ENCODE peak calls at places on chromosomes 1 and 21, in six cellular contexts. L is T-helper 1 cell; C is SW480; V is fibroblast of the aortic adventitia; U is HCEC 1CT; X is CD8-positive, alpha-beta memory T cell. J is an unnamed sample.

GRCh38 chr1:39124282-39124681 is 80.2 kb upstream of the MACF1 start:
- DNase-seq in X (no peak), L (no peak), V (no peak), C (no peak), U (no peak), J (no peak)

GRCh38 chr1:87515781-87516180 is 187.1 kb downstream of the LMO4 start:
- DNase-seq in C (no peak), X (no peak), L (no peak), U (no peak), V (peak), J (no peak)

GRCh38 chr1:145805057-145805456 is 18.8 kb downstream of the RNF115 start:
- DNase-seq in V (no peak), C (no peak), X (no peak), U (peak), L (no peak), J (no peak)

GRCh38 chr1:53735261-53735660 is 3.7 kb downstream of the GLIS1 start:
- DNase-seq in C (no peak), X (no peak), U (no peak), L (no peak), V (no peak), J (no peak)

GRCh38 chr21:33984021-33984481 is 68.4 kb upstream of the ATP5PO start:
- DNase-seq in C (no peak), V (no peak), U (no peak), X (no peak), L (no peak), J (no peak)

GRCh38 chr1:152884966-152885624 is 7.0 kb downstream of the SMCP start:
- DNase-seq in U (no peak), L (no peak), X (no peak), V (peak), C (no peak), J (no peak)

GRCh38 chr21:46191686-46192575 is 7.7 kb upstream of the SPATC1L start:
- DNase-seq in U (no peak), L (no peak), X (no peak), V (no peak), C (no peak), J (no peak)

GRCh38 chr1:47207811-47208373 is 18.1 kb upstream of the PDZK1IP1 start:
- DNase-seq in L (no peak), V (no peak), C (no peak), X (no peak), U (no peak), J (no peak)

GRCh38 chr1:205042911-205043806 is at the start of gene CNTN2:
- DNase-seq in X (no peak), U (no peak), L (no peak), C (no peak), V (no peak), J (no peak)

GRCh38 chr1:151540021-151540981 is at the start of gene TUFT1:
- DNase-seq in L (peak), C (peak), X (peak), V (peak), U (peak), J (peak)

GRCh38 chr1:10979483-10979920 is 33.0 kb upstream of the TARDBP start:
- DNase-seq in V (peak), X (no peak), U (no peak), L (no peak), C (peak), J (no peak)

GRCh38 chr1:67612690-67613322 is 72.2 kb upstream of the GADD45A start:
- DNase-seq in X (no peak), U (no peak), V (peak), C (no peak), L (no peak), J (no peak)

GRCh38 chr1:194045416-194045815 is 859.0 kb upstream of the B3GALT2 start:
- DNase-seq in X (no peak), V (peak), U (peak), C (no peak), L (no peak), J (no peak)

GRCh38 chr1:216905781-216906180 is 182.6 kb upstream of the ESRRG start:
- DNase-seq in U (no peak), C (no peak), V (no peak), L (no peak), X (no peak), J (no peak)

GRCh38 chr1:95562230-95562629 is 328.2 kb downstream of the RWDD3 start:
- DNase-seq in L (no peak), X (no peak), C (peak), U (no peak), V (no peak), J (no peak)

GRCh38 chr1:51960262-51960661 is 30.2 kb downstream of the RAB3B start:
- DNase-seq in V (no peak), X (no peak), U (no peak), L (no peak), C (no peak), J (no peak)

J was measured in effector CD4-positive, alpha-beta T cell.